ENCODE peak calls at places on chromosomes 4 and X, in nine cellular contexts. One of them, this sample, is unnamed.

GRCh38 chrX:118251251-118251650 is 94.7 kb upstream of the WDR44 start:
- DNase-seq in adrenal gland: no peak
- DNase-seq in A673: no peak
- DNase-seq in fibroblast of lung: peak
- DNase-seq in CD8-positive, alpha-beta T cell: no peak
- DNase-seq in psoas muscle: no peak
- DNase-seq in dorsolateral prefrontal cortex: no peak
- DNase-seq in Karpas-422: no peak
- DNase-seq in CD8-positive, alpha-beta memory T cell: no peak
- DNase-seq in this sample: no peak

GRCh38 chrX:69096963-69097362 is 68.3 kb downstream of the PJA1 start:
- DNase-seq in adrenal gland: no peak
- DNase-seq in Karpas-422: no peak
- DNase-seq in CD8-positive, alpha-beta T cell: no peak
- DNase-seq in dorsolateral prefrontal cortex: no peak
- DNase-seq in psoas muscle: no peak
- DNase-seq in A673: no peak
- DNase-seq in CD8-positive, alpha-beta memory T cell: no peak
- DNase-seq in fibroblast of lung: no peak
- DNase-seq in this sample: no peak

GRCh38 chr4:6271701-6272465 is 2.2 kb downstream of the WFS1 start:
- DNase-seq in Karpas-422: no peak
- DNase-seq in CD8-positive, alpha-beta memory T cell: no peak
- DNase-seq in psoas muscle: peak
- DNase-seq in CD8-positive, alpha-beta T cell: no peak
- DNase-seq in fibroblast of lung: no peak
- DNase-seq in dorsolateral prefrontal cortex: no peak
- DNase-seq in adrenal gland: peak
- DNase-seq in A673: no peak
- DNase-seq in this sample: no peak

GRCh38 chrX:20325786-20326388 is 59.2 kb upstream of the RPS6KA3 start:
- DNase-seq in Karpas-422: no peak
- DNase-seq in A673: no peak
- DNase-seq in CD8-positive, alpha-beta memory T cell: no peak
- DNase-seq in adrenal gland: no peak
- DNase-seq in CD8-positive, alpha-beta T cell: no peak
- DNase-seq in dorsolateral prefrontal cortex: no peak
- DNase-seq in fibroblast of lung: no peak
- DNase-seq in psoas muscle: no peak
- DNase-seq in this sample: no peak

GRCh38 chrX:120753413-120754251 is 122.0 kb downstream of the CT47B1 start:
- DNase-seq in A673: no peak
- DNase-seq in CD8-positive, alpha-beta memory T cell: no peak
- DNase-seq in adrenal gland: no peak
- DNase-seq in psoas muscle: no peak
- DNase-seq in dorsolateral prefrontal cortex: no peak
- DNase-seq in fibroblast of lung: no peak
- DNase-seq in Karpas-422: no peak
- DNase-seq in CD8-positive, alpha-beta T cell: no peak
- DNase-seq in this sample: no peak

GRCh38 chrX:5474282-5474681 is 754.4 kb downstream of the NLGN4X start:
- DNase-seq in CD8-positive, alpha-beta memory T cell: no peak
- DNase-seq in Karpas-422: no peak
- DNase-seq in psoas muscle: no peak
- DNase-seq in A673: no peak
- DNase-seq in fibroblast of lung: no peak
- DNase-seq in CD8-positive, alpha-beta T cell: no peak
- DNase-seq in adrenal gland: no peak
- DNase-seq in dorsolateral prefrontal cortex: no peak
- DNase-seq in this sample: no peak

GRCh38 chrX:16445166-16445752 is 204.7 kb upstream of the S100G start:
- DNase-seq in adrenal gland: peak
- DNase-seq in fibroblast of lung: peak
- DNase-seq in CD8-positive, alpha-beta memory T cell: peak
- DNase-seq in psoas muscle: no peak
- DNase-seq in CD8-positive, alpha-beta T cell: peak
- DNase-seq in dorsolateral prefrontal cortex: no peak
- DNase-seq in A673: peak
- DNase-seq in Karpas-422: peak
- DNase-seq in this sample: peak

GRCh38 chrX:43706786-43707185 is 50.7 kb downstream of the MAOA start:
- DNase-seq in CD8-positive, alpha-beta T cell: no peak
- DNase-seq in psoas muscle: no peak
- DNase-seq in Karpas-422: no peak
- DNase-seq in A673: no peak
- DNase-seq in CD8-positive, alpha-beta memory T cell: no peak
- DNase-seq in dorsolateral prefrontal cortex: no peak
- DNase-seq in fibroblast of lung: peak
- DNase-seq in adrenal gland: no peak
- DNase-seq in this sample: no peak

GRCh38 chrX:40177942-40178715 is 80.4 kb upstream of the BCOR start:
- DNase-seq in CD8-positive, alpha-beta memory T cell: no peak
- DNase-seq in fibroblast of lung: no peak
- DNase-seq in dorsolateral prefrontal cortex: no peak
- DNase-seq in A673: no peak
- DNase-seq in Karpas-422: no peak
- DNase-seq in adrenal gland: no peak
- DNase-seq in psoas muscle: no peak
- DNase-seq in CD8-positive, alpha-beta T cell: no peak
- DNase-seq in this sample: no peak

GRCh38 chr4:15042529-15043167 is 40.4 kb downstream of the CPEB2 start:
- DNase-seq in adrenal gland: no peak
- DNase-seq in A673: no peak
- DNase-seq in dorsolateral prefrontal cortex: no peak
- DNase-seq in Karpas-422: no peak
- DNase-seq in CD8-positive, alpha-beta T cell: no peak
- DNase-seq in CD8-positive, alpha-beta memory T cell: no peak
- DNase-seq in psoas muscle: no peak
- DNase-seq in fibroblast of lung: no peak
- DNase-seq in this sample: no peak

GRCh38 chrX:44972132-44972531 is 99.1 kb downstream of the KDM6A start:
- DNase-seq in Karpas-422: no peak
- DNase-seq in CD8-positive, alpha-beta memory T cell: no peak
- DNase-seq in CD8-positive, alpha-beta T cell: no peak
- DNase-seq in psoas muscle: no peak
- DNase-seq in fibroblast of lung: no peak
- DNase-seq in adrenal gland: no peak
- DNase-seq in dorsolateral prefrontal cortex: no peak
- DNase-seq in A673: no peak
- DNase-seq in this sample: no peak

GRCh38 chrX:123920065-123920785 is 41.3 kb upstream of the STAG2 start:
- DNase-seq in fibroblast of lung: peak
- DNase-seq in psoas muscle: no peak
- DNase-seq in adrenal gland: no peak
- DNase-seq in CD8-positive, alpha-beta memory T cell: no peak
- DNase-seq in Karpas-422: no peak
- DNase-seq in A673: peak
- DNase-seq in dorsolateral prefrontal cortex: no peak
- DNase-seq in CD8-positive, alpha-beta T cell: no peak
- DNase-seq in this sample: no peak

GRCh38 chr4:105666693-105667092 is 41.8 kb downstream of the INTS12 start:
- DNase-seq in CD8-positive, alpha-beta T cell: no peak
- DNase-seq in Karpas-422: peak
- DNase-seq in psoas muscle: no peak
- DNase-seq in fibroblast of lung: peak
- DNase-seq in CD8-positive, alpha-beta memory T cell: no peak
- DNase-seq in A673: peak
- DNase-seq in dorsolateral prefrontal cortex: no peak
- DNase-seq in adrenal gland: no peak
- DNase-seq in this sample: no peak

GRCh38 chr4:37976991-37977470 is 16.8 kb downstream of the PTTG2 start:
- DNase-seq in adrenal gland: peak
- DNase-seq in dorsolateral prefrontal cortex: no peak
- DNase-seq in fibroblast of lung: peak
- DNase-seq in CD8-positive, alpha-beta T cell: peak
- DNase-seq in psoas muscle: peak
- DNase-seq in CD8-positive, alpha-beta memory T cell: peak
- DNase-seq in Karpas-422: peak
- DNase-seq in A673: peak
- DNase-seq in this sample: peak

GRCh38 chr4:98728433-98728832 is 70.0 kb upstream of the TSPAN5 start:
- DNase-seq in CD8-positive, alpha-beta memory T cell: no peak
- DNase-seq in psoas muscle: no peak
- DNase-seq in dorsolateral prefrontal cortex: no peak
- DNase-seq in A673: peak
- DNase-seq in fibroblast of lung: peak
- DNase-seq in CD8-positive, alpha-beta T cell: peak
- DNase-seq in adrenal gland: peak
- DNase-seq in Karpas-422: no peak
- DNase-seq in this sample: no peak

GRCh38 chr4:155307731-155308277 is 69.0 kb downstream of the MAP9 start:
- DNase-seq in fibroblast of lung: no peak
- DNase-seq in psoas muscle: no peak
- DNase-seq in adrenal gland: no peak
- DNase-seq in CD8-positive, alpha-beta memory T cell: no peak
- DNase-seq in A673: no peak
- DNase-seq in dorsolateral prefrontal cortex: no peak
- DNase-seq in Karpas-422: no peak
- DNase-seq in CD8-positive, alpha-beta T cell: no peak
- DNase-seq in this sample: no peak
- H3K27ac ChIP-seq in fibroblast of lung: no peak
- H3K27ac ChIP-seq in psoas muscle: no peak
- H3K27ac ChIP-seq in adrenal gland: no peak
- H3K27ac ChIP-seq in CD8-positive, alpha-beta memory T cell: no peak
- H3K27ac ChIP-seq in A673: no peak
- H3K27ac ChIP-seq in dorsolateral prefrontal cortex: no peak
- H3K27ac ChIP-seq in Karpas-422: no peak
- H3K27ac ChIP-seq in CD8-positive, alpha-beta T cell: no peak
- H3K27ac ChIP-seq in this sample: no peak

GRCh38 chr4:125433453-125433852 is 118.7 kb downstream of the FAT4 start:
- DNase-seq in psoas muscle: no peak
- DNase-seq in dorsolateral prefrontal cortex: no peak
- DNase-seq in Karpas-422: no peak
- DNase-seq in A673: peak
- DNase-seq in CD8-positive, alpha-beta memory T cell: no peak
- DNase-seq in CD8-positive, alpha-beta T cell: no peak
- DNase-seq in adrenal gland: no peak
- DNase-seq in fibroblast of lung: peak
- DNase-seq in this sample: no peak
- H3K27ac ChIP-seq in psoas muscle: peak
- H3K27ac ChIP-seq in dorsolateral prefrontal cortex: no peak
- H3K27ac ChIP-seq in Karpas-422: no peak
- H3K27ac ChIP-seq in A673: no peak
- H3K27ac ChIP-seq in CD8-positive, alpha-beta memory T cell: no peak
- H3K27ac ChIP-seq in CD8-positive, alpha-beta T cell: no peak
- H3K27ac ChIP-seq in adrenal gland: no peak
- H3K27ac ChIP-seq in fibroblast of lung: no peak
- H3K27ac ChIP-seq in this sample: no peak

DNA sequence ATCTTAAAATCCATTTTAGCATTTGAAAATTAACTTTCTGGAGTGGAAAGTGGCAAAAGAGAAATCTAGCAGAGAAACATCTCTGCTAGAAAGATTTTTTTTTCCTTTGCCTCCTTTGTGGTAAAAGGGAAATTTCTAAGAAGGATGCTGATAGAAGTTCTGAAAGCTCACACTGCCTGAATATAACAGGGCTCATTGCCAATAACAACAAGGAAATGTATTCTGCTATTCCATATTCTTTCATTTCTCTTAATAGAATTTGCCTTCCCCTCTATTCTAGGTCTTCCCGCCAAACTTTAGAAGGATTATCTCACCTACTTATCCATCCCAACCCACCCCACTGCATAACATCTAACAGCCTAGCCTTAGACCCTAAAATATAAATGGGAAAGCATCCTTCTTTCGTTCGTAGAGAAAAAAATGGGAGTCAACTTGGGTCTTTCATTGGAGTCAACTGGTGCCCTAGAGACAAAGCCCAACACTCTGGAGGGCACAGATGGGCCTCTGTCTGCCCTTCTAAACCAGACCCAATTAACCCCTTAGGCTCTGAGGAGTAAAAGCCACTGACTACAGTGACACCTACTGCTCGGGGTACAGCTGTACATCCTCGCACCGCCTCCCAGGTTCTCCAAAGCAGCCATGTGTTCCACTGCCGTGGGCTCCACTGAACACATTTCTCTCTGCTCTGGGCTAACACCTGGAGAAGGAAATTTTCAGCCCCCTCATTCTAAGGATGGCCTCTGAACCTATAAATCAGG is 103.9 kb downstream of the MAML3 start:
- DNase-seq in fibroblast of lung: peak
- DNase-seq in CD8-positive, alpha-beta memory T cell: no peak
- DNase-seq in A673: peak
- DNase-seq in dorsolateral prefrontal cortex: no peak
- DNase-seq in psoas muscle: no peak
- DNase-seq in CD8-positive, alpha-beta T cell: no peak
- DNase-seq in Karpas-422: peak
- DNase-seq in adrenal gland: no peak
- DNase-seq in this sample: no peak
- H3K27ac ChIP-seq in fibroblast of lung: no peak
- H3K27ac ChIP-seq in CD8-positive, alpha-beta memory T cell: no peak
- H3K27ac ChIP-seq in A673: no peak
- H3K27ac ChIP-seq in dorsolateral prefrontal cortex: no peak
- H3K27ac ChIP-seq in psoas muscle: no peak
- H3K27ac ChIP-seq in CD8-positive, alpha-beta T cell: peak
- H3K27ac ChIP-seq in Karpas-422: peak
- H3K27ac ChIP-seq in adrenal gland: peak
- H3K27ac ChIP-seq in this sample: no peak

GRCh38 chr4:115233600-115233999 is 120.2 kb upstream of the NDST4 start:
- DNase-seq in CD8-positive, alpha-beta memory T cell: no peak
- DNase-seq in fibroblast of lung: no peak
- DNase-seq in psoas muscle: no peak
- DNase-seq in Karpas-422: no peak
- DNase-seq in dorsolateral prefrontal cortex: no peak
- DNase-seq in adrenal gland: no peak
- DNase-seq in A673: peak
- DNase-seq in CD8-positive, alpha-beta T cell: no peak
- DNase-seq in this sample: no peak

GRCh38 chr4:115229873-115230272 is 116.5 kb upstream of the NDST4 start:
- DNase-seq in psoas muscle: no peak
- DNase-seq in CD8-positive, alpha-beta memory T cell: no peak
- DNase-seq in A673: no peak
- DNase-seq in CD8-positive, alpha-beta T cell: no peak
- DNase-seq in Karpas-422: no peak
- DNase-seq in dorsolateral prefrontal cortex: no peak
- DNase-seq in fibroblast of lung: no peak
- DNase-seq in adrenal gland: no peak
- DNase-seq in this sample: no peak

GRCh38 chr4:115228851-115229250 is 115.4 kb upstream of the NDST4 start:
- DNase-seq in CD8-positive, alpha-beta memory T cell: no peak
- DNase-seq in fibroblast of lung: no peak
- DNase-seq in dorsolateral prefrontal cortex: no peak
- DNase-seq in CD8-positive, alpha-beta T cell: no peak
- DNase-seq in psoas muscle: no peak
- DNase-seq in adrenal gland: no peak
- DNase-seq in Karpas-422: no peak
- DNase-seq in A673: no peak
- DNase-seq in this sample: no peak

DNA sequence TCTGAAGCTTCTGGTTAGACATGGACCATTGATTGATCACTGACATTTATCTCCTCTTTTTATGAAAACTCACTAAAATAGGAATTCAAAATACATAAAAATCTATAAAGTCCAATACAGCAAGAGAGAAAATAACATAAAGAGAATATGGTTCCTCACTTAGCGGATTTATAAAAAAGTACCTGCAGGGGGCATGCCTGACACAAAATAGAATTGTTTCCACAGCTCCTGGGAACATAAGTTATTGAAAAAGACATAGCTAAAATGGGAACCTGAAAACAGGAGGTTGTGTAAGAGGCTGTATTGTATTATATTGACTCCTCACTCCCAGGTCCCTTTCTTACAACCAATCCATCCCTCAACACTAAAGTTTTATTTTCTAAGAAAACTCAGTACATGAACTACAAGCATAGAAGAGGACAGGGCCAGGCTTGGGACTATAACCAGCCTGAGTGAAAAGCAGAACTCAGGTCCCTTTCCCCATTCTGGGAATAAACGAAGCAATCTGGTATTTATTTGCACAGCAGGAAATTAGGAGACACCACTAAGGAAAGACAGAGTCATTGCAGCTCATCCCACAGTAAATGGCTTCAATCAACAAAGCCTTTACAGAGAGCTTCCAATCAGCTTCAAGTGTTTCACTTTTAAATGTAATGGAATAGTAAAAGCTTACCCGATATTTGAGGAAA is 121.1 kb upstream of the NDST4 start:
- DNase-seq in A673: peak
- DNase-seq in dorsolateral prefrontal cortex: no peak
- DNase-seq in Karpas-422: peak
- DNase-seq in fibroblast of lung: no peak
- DNase-seq in adrenal gland: no peak
- DNase-seq in CD8-positive, alpha-beta memory T cell: no peak
- DNase-seq in psoas muscle: no peak
- DNase-seq in CD8-positive, alpha-beta T cell: no peak
- DNase-seq in this sample: no peak
- H3K27ac ChIP-seq in A673: peak
- H3K27ac ChIP-seq in dorsolateral prefrontal cortex: no peak
- H3K27ac ChIP-seq in Karpas-422: no peak
- H3K27ac ChIP-seq in fibroblast of lung: no peak
- H3K27ac ChIP-seq in adrenal gland: no peak
- H3K27ac ChIP-seq in CD8-positive, alpha-beta memory T cell: no peak
- H3K27ac ChIP-seq in psoas muscle: no peak
- H3K27ac ChIP-seq in CD8-positive, alpha-beta T cell: no peak
- H3K27ac ChIP-seq in this sample: no peak